ENCODE peak calls at places on chromosome 21, in seven cellular contexts. R is T-cell, O is GM23338, K is dorsolateral prefrontal cortex, I is GM20000, T is caudate nucleus, G is NCI-H1092. C is an unnamed sample.

GRCh38 chr21:30921129-30921528 is 39.7 kb upstream of the KRTAP11-1 start:
- DNase-seq in R (no peak), O (no peak), K (no peak), I (no peak), T (no peak), G (no peak), C (no peak)

GRCh38 chr21:34882719-34883131 is 166.4 kb downstream of the RUNX1 start:
- DNase-seq in R (no peak), O (no peak), K (no peak), I (peak; percentile 47), T (no peak), G (no peak), C (no peak)

GRCh38 chr21:41121785-41122415 is 46.1 kb upstream of the BACE2 start:
- DNase-seq in R (no peak), O (peak; percentile 82), K (peak; percentile 88), I (peak; percentile 56), T (peak; percentile 6), G (peak; percentile 83), C (peak; percentile 79)

GRCh38 chr21:35428489-35428888 is 379.4 kb upstream of the RUNX1 start:
- DNase-seq in R (peak; percentile 12), O (peak; percentile 16), K (no peak), I (no peak), T (no peak), G (no peak), C (no peak)

GRCh38 chr21:37032293-37032692 is 25.8 kb downstream of the RIPPLY3 start:
- DNase-seq in R (no peak), O (no peak), K (no peak), I (no peak), T (no peak), G (no peak), C (no peak)

GRCh38 chr21:17786219-17787181 is 32.7 kb downstream of the C21orf91 start:
- DNase-seq in R (no peak), O (no peak), K (no peak), I (no peak), T (no peak), G (no peak), C (no peak)

GRCh38 chr21:38984982-38985422 is 179.3 kb downstream of the ETS2 start:
- DNase-seq in R (no peak), O (no peak), K (no peak), I (no peak), T (no peak), G (peak; percentile 32), C (no peak)

GRCh38 chr21:46000182-46000730 is 18.7 kb downstream of the COL6A1 start:
- DNase-seq in R (no peak), O (no peak), K (no peak), I (no peak), T (no peak), G (no peak), C (no peak)

GRCh38 chr21:44337941-44338895 is 972 bp downstream of the CFAP410 start:
- DNase-seq in R (no peak), O (peak; percentile 85), K (peak; percentile 69), I (peak; percentile 70), T (peak; percentile 75), G (peak; percentile 15), C (peak; percentile 65)